ENCODE peak calls at places on chromosomes 6 and 20, in ten cellular contexts. One of them, this sample, is unnamed.

GRCh38 chr6:147903931-147904330 is 395.4 kb downstream of the SAMD5 start:
- DNase-seq in AG10803: no peak
- DNase-seq in CD8-positive, alpha-beta T cell: no peak
- DNase-seq in left lung: no peak
- DNase-seq in mammary epithelial cell: no peak
- DNase-seq in AG04449: no peak
- DNase-seq in AG04450: no peak
- DNase-seq in GM12865: no peak
- DNase-seq in colonic mucosa: no peak
- DNase-seq in fibroblast of villous mesenchyme: no peak
- DNase-seq in this sample: no peak

GRCh38 chr20:61723538-61724257 is 342.0 kb downstream of the TAF4 start:
- DNase-seq in fibroblast of villous mesenchyme: no peak
- DNase-seq in AG04450: no peak
- DNase-seq in AG10803: no peak
- DNase-seq in GM12865: no peak
- DNase-seq in AG04449: no peak
- DNase-seq in colonic mucosa: no peak
- DNase-seq in CD8-positive, alpha-beta T cell: no peak
- DNase-seq in left lung: peak
- DNase-seq in mammary epithelial cell: no peak
- DNase-seq in this sample: no peak

GRCh38 chr20:13515291-13515690 is 123.4 kb downstream of the TASP1 start:
- DNase-seq in GM12865: no peak
- DNase-seq in fibroblast of villous mesenchyme: no peak
- DNase-seq in left lung: no peak
- DNase-seq in AG10803: peak
- DNase-seq in AG04450: no peak
- DNase-seq in colonic mucosa: no peak
- DNase-seq in mammary epithelial cell: no peak
- DNase-seq in AG04449: no peak
- DNase-seq in CD8-positive, alpha-beta T cell: no peak
- DNase-seq in this sample: no peak

GRCh38 chr20:60715172-60715571 is 536.9 kb upstream of the CDH4 start:
- DNase-seq in GM12865: no peak
- DNase-seq in fibroblast of villous mesenchyme: no peak
- DNase-seq in AG04450: no peak
- DNase-seq in CD8-positive, alpha-beta T cell: no peak
- DNase-seq in AG10803: no peak
- DNase-seq in left lung: no peak
- DNase-seq in colonic mucosa: no peak
- DNase-seq in AG04449: no peak
- DNase-seq in mammary epithelial cell: no peak
- DNase-seq in this sample: no peak

GRCh38 chr20:7728373-7728772 is 211.9 kb downstream of the HAO1 start:
- DNase-seq in colonic mucosa: no peak
- DNase-seq in left lung: no peak
- DNase-seq in AG04449: no peak
- DNase-seq in AG10803: peak
- DNase-seq in mammary epithelial cell: peak
- DNase-seq in CD8-positive, alpha-beta T cell: no peak
- DNase-seq in fibroblast of villous mesenchyme: no peak
- DNase-seq in GM12865: no peak
- DNase-seq in AG04450: no peak
- DNase-seq in this sample: no peak

GRCh38 chr6:117167520-117168271 is 97.7 kb upstream of the VGLL2 start:
- DNase-seq in mammary epithelial cell: peak
- DNase-seq in AG10803: peak
- DNase-seq in CD8-positive, alpha-beta T cell: no peak
- DNase-seq in GM12865: no peak
- DNase-seq in colonic mucosa: no peak
- DNase-seq in AG04450: no peak
- DNase-seq in AG04449: no peak
- DNase-seq in fibroblast of villous mesenchyme: no peak
- DNase-seq in left lung: no peak
- DNase-seq in this sample: no peak

GRCh38 chr20:39849664-39850063 is 839.4 kb downstream of the MAFB start:
- DNase-seq in AG10803: peak
- DNase-seq in colonic mucosa: peak
- DNase-seq in GM12865: no peak
- DNase-seq in fibroblast of villous mesenchyme: peak
- DNase-seq in CD8-positive, alpha-beta T cell: no peak
- DNase-seq in left lung: peak
- DNase-seq in AG04450: peak
- DNase-seq in mammary epithelial cell: peak
- DNase-seq in AG04449: peak
- DNase-seq in this sample: no peak

GRCh38 chr6:5507056-5507722 is 245.9 kb downstream of the FARS2 start:
- DNase-seq in mammary epithelial cell: no peak
- DNase-seq in colonic mucosa: no peak
- DNase-seq in AG04449: no peak
- DNase-seq in AG04450: no peak
- DNase-seq in CD8-positive, alpha-beta T cell: no peak
- DNase-seq in GM12865: peak
- DNase-seq in fibroblast of villous mesenchyme: no peak
- DNase-seq in left lung: no peak
- DNase-seq in AG10803: no peak
- DNase-seq in this sample: peak

GRCh38 chr20:5056801-5057599 is 55.7 kb upstream of the SLC23A2 start:
- DNase-seq in fibroblast of villous mesenchyme: peak
- DNase-seq in AG04450: no peak
- DNase-seq in colonic mucosa: peak
- DNase-seq in GM12865: peak
- DNase-seq in CD8-positive, alpha-beta T cell: peak
- DNase-seq in left lung: peak
- DNase-seq in AG10803: peak
- DNase-seq in mammary epithelial cell: peak
- DNase-seq in AG04449: no peak
- DNase-seq in this sample: no peak

GRCh38 chr6:41503435-41503768 is 42.8 kb upstream of the FOXP4 start:
- DNase-seq in mammary epithelial cell: no peak
- DNase-seq in colonic mucosa: no peak
- DNase-seq in fibroblast of villous mesenchyme: no peak
- DNase-seq in AG04449: no peak
- DNase-seq in left lung: no peak
- DNase-seq in AG10803: no peak
- DNase-seq in AG04450: no peak
- DNase-seq in GM12865: no peak
- DNase-seq in CD8-positive, alpha-beta T cell: no peak
- DNase-seq in this sample: no peak

DNA sequence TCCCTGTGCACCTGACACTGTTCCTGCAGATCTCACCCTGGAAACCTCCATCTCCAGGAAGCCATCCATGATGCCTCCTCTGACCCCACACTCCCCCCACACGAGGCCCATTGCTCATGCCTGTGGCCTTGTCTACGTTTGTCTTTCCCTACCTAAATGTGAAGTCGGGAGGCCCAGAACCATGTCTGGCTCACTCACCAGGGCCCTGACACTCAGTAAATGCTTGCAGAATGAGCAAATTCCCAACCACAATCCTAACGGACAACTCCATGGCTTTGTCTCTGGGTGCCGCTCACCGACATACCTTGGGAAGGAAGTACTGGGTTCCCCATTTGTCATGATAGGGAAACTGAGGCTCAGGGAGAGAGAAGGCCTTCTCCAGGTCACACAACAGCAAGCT is 7.3 kb downstream of the PEDS1 start:
- DNase-seq in left lung: peak
- DNase-seq in colonic mucosa: no peak
- DNase-seq in mammary epithelial cell: no peak
- DNase-seq in GM12865: no peak
- DNase-seq in fibroblast of villous mesenchyme: no peak
- DNase-seq in AG10803: no peak
- DNase-seq in CD8-positive, alpha-beta T cell: no peak
- DNase-seq in AG04449: no peak
- DNase-seq in AG04450: no peak
- DNase-seq in this sample: no peak
- H3K4me3 ChIP-seq in left lung: no peak
- H3K4me3 ChIP-seq in colonic mucosa: no peak
- H3K4me3 ChIP-seq in mammary epithelial cell: no peak
- H3K4me3 ChIP-seq in GM12865: peak
- H3K4me3 ChIP-seq in fibroblast of villous mesenchyme: no peak
- H3K4me3 ChIP-seq in AG10803: no peak
- H3K4me3 ChIP-seq in CD8-positive, alpha-beta T cell: peak
- H3K4me3 ChIP-seq in AG04449: no peak
- H3K4me3 ChIP-seq in AG04450: no peak
- H3K4me3 ChIP-seq in this sample: no peak

GRCh38 chr20:50169329-50169823 is 15.9 kb upstream of the PEDS1 start:
- DNase-seq in fibroblast of villous mesenchyme: peak
- DNase-seq in left lung: peak
- DNase-seq in AG10803: peak
- DNase-seq in colonic mucosa: peak
- DNase-seq in GM12865: peak
- DNase-seq in CD8-positive, alpha-beta T cell: peak
- DNase-seq in AG04450: peak
- DNase-seq in AG04449: no peak
- DNase-seq in mammary epithelial cell: peak
- DNase-seq in this sample: peak

GRCh38 chr20:50163570-50164317 is 10.2 kb upstream of the PEDS1 start:
- DNase-seq in AG04449: no peak
- DNase-seq in fibroblast of villous mesenchyme: peak
- DNase-seq in left lung: no peak
- DNase-seq in colonic mucosa: no peak
- DNase-seq in GM12865: no peak
- DNase-seq in mammary epithelial cell: peak
- DNase-seq in AG10803: peak
- DNase-seq in CD8-positive, alpha-beta T cell: no peak
- DNase-seq in AG04450: no peak
- DNase-seq in this sample: no peak

GRCh38 chr20:50170549-50171220 is 17.2 kb upstream of the PEDS1 start:
- DNase-seq in colonic mucosa: no peak
- DNase-seq in AG04449: no peak
- DNase-seq in GM12865: no peak
- DNase-seq in AG04450: no peak
- DNase-seq in AG10803: no peak
- DNase-seq in left lung: no peak
- DNase-seq in CD8-positive, alpha-beta T cell: no peak
- DNase-seq in mammary epithelial cell: no peak
- DNase-seq in fibroblast of villous mesenchyme: no peak
- DNase-seq in this sample: no peak

DNA sequence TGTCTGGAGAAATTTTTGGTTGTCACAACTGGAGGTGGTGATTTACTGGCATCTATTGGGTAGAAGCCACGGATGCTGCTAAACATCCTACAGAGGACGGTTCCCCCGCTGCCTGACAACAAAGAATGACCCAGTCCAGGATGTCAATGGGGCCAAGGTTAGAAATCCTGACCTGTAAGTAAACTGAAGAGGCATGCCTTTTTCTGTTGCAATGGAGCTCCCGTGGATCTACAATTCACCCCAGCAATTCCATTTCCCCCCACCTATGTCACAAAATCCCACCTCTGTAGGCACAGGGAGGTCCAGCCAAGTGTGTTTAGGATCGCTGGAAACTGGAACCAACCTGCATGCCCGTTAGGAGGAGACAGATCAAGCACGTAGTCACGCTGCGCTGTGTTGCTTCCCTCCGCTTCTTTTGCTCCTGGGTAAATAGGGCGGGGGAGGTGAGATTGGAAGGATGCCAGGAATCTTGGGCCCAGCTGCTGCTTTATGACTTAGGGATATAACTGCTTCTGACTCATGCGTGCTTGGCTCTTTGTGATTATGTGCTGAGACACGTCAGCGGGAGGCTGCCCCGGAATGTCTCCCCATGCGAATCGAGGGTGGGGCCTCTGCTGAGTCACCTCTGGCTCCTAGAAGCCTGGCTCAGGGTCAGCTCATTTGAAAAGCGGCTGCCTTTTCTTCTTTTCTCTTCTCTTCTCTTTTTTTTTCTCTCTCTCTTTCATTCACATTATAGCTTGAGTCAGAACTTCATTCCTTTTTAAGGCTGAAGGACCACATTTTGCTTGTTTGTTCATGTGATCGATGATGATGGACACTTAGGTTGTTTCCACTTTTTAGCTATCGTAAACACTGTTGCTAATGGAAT is 12.4 kb upstream of the PEDS1 start:
- DNase-seq in CD8-positive, alpha-beta T cell: peak
- DNase-seq in AG04450: peak
- DNase-seq in GM12865: peak
- DNase-seq in left lung: peak
- DNase-seq in AG04449: peak
- DNase-seq in fibroblast of villous mesenchyme: peak
- DNase-seq in AG10803: peak
- DNase-seq in mammary epithelial cell: peak
- DNase-seq in colonic mucosa: peak
- DNase-seq in this sample: peak
- TF ChIP-seq CTCF in CD8-positive, alpha-beta T cell: no peak
- TF ChIP-seq CTCF in AG04450: peak
- TF ChIP-seq CTCF in GM12865: no peak
- TF ChIP-seq CTCF in left lung: no peak
- TF ChIP-seq CTCF in AG04449: no peak
- TF ChIP-seq CTCF in fibroblast of villous mesenchyme: peak
- TF ChIP-seq CTCF in AG10803: peak
- TF ChIP-seq CTCF in mammary epithelial cell: no peak
- TF ChIP-seq CTCF in colonic mucosa: no peak
- TF ChIP-seq CTCF in this sample: no peak

DNA sequence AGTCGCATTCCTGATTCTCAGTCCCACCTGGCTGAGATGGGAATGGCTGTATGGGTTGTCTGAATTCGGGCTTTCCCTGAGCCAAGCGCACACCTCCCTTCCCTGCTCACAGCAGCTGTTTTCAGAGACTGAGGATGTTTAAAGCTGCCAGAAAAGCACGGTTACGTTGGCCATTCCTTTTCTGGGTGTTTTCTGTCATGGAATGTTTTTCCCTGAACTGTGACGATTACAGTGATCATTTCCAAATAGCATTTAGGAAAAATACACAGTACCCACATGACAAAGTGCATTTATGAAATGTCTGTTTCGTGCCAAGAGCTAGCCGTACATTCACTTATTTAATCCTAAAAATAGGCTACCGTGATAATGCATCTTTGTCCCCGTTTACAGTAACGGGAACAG is 36.7 kb downstream of the SYNJ2 start:
- DNase-seq in colonic mucosa: no peak
- DNase-seq in AG04450: no peak
- DNase-seq in left lung: no peak
- DNase-seq in AG10803: no peak
- DNase-seq in mammary epithelial cell: no peak
- DNase-seq in CD8-positive, alpha-beta T cell: no peak
- DNase-seq in AG04449: no peak
- DNase-seq in GM12865: no peak
- DNase-seq in fibroblast of villous mesenchyme: peak
- DNase-seq in this sample: no peak
- H3K4me3 ChIP-seq in colonic mucosa: no peak
- H3K4me3 ChIP-seq in AG04450: no peak
- H3K4me3 ChIP-seq in left lung: no peak
- H3K4me3 ChIP-seq in AG10803: no peak
- H3K4me3 ChIP-seq in mammary epithelial cell: no peak
- H3K4me3 ChIP-seq in CD8-positive, alpha-beta T cell: no peak
- H3K4me3 ChIP-seq in AG04449: no peak
- H3K4me3 ChIP-seq in GM12865: no peak
- H3K4me3 ChIP-seq in fibroblast of villous mesenchyme: no peak
- H3K4me3 ChIP-seq in this sample: no peak

GRCh38 chr6:46095251-46095650 is 34.5 kb upstream of the ENPP4 start:
- DNase-seq in CD8-positive, alpha-beta T cell: no peak
- DNase-seq in AG04449: no peak
- DNase-seq in AG04450: no peak
- DNase-seq in colonic mucosa: no peak
- DNase-seq in fibroblast of villous mesenchyme: no peak
- DNase-seq in mammary epithelial cell: no peak
- DNase-seq in GM12865: no peak
- DNase-seq in AG10803: no peak
- DNase-seq in left lung: no peak
- DNase-seq in this sample: no peak

GRCh38 chr6:46091080-46091478 is 38.7 kb upstream of the ENPP4 start:
- DNase-seq in fibroblast of villous mesenchyme: no peak
- DNase-seq in AG04450: no peak
- DNase-seq in CD8-positive, alpha-beta T cell: no peak
- DNase-seq in mammary epithelial cell: no peak
- DNase-seq in colonic mucosa: no peak
- DNase-seq in GM12865: peak
- DNase-seq in AG10803: no peak
- DNase-seq in AG04449: no peak
- DNase-seq in left lung: no peak
- DNase-seq in this sample: no peak

GRCh38 chr6:46090115-46091079 is 39.4 kb upstream of the ENPP4 start:
- DNase-seq in fibroblast of villous mesenchyme: peak
- DNase-seq in CD8-positive, alpha-beta T cell: peak
- DNase-seq in AG04449: peak
- DNase-seq in colonic mucosa: peak
- DNase-seq in AG10803: peak
- DNase-seq in AG04450: peak
- DNase-seq in mammary epithelial cell: peak
- DNase-seq in left lung: peak
- DNase-seq in GM12865: peak
- DNase-seq in this sample: peak
- TF ChIP-seq CTCF in fibroblast of villous mesenchyme: peak
- TF ChIP-seq CTCF in CD8-positive, alpha-beta T cell: peak
- TF ChIP-seq CTCF in AG04449: peak
- TF ChIP-seq CTCF in colonic mucosa: peak
- TF ChIP-seq CTCF in AG10803: peak
- TF ChIP-seq CTCF in AG04450: peak
- TF ChIP-seq CTCF in mammary epithelial cell: peak
- TF ChIP-seq CTCF in left lung: peak
- TF ChIP-seq CTCF in GM12865: peak
- TF ChIP-seq CTCF in this sample: peak

This sample was measured in GM12864.